ENCODE peak calls at places on chromosomes 13 and 19, in five cellular contexts. One of them, this sample, is unnamed.
A peak's percentile ranks its signal among the peaks of the same experiment; 100 is the strongest.

GRCh38 chr19:19271828-19272599 is 1.1 kb downstream of the TM6SF2 start:
- DNase-seq in A549: no peak
- DNase-seq in PC-9: no peak
- DNase-seq in Peyer's patch: no peak
- DNase-seq in mucosa of descending colon: no peak
- DNase-seq in this sample: peak; percentile 95

GRCh38 chr13:43751624-43752023 is 35.1 kb downstream of the ENOX1 start:
- DNase-seq in mucosa of descending colon: no peak
- DNase-seq in Peyer's patch: no peak
- DNase-seq in A549: no peak
- DNase-seq in PC-9: no peak
- DNase-seq in this sample: no peak

GRCh38 chr19:46753420-46754155 is 7.3 kb upstream of the STRN4 start:
- DNase-seq in Peyer's patch: peak; percentile 67
- DNase-seq in mucosa of descending colon: peak; percentile 81
- DNase-seq in PC-9: peak; percentile 48
- DNase-seq in A549: peak; percentile 79
- DNase-seq in this sample: peak; percentile 65

GRCh38 chr13:27797228-27797624 is 4.9 kb downstream of the GSX1 start:
- DNase-seq in mucosa of descending colon: no peak
- DNase-seq in A549: peak; percentile 7
- DNase-seq in PC-9: no peak
- DNase-seq in Peyer's patch: no peak
- DNase-seq in this sample: peak; percentile 33

GRCh38 chr19:48510421-48511268 is 990 bp downstream of the LMTK3 start:
- DNase-seq in A549: no peak
- DNase-seq in Peyer's patch: peak; percentile 74
- DNase-seq in PC-9: peak; percentile 54
- DNase-seq in mucosa of descending colon: peak; percentile 75
- DNase-seq in this sample: peak; percentile 55

GRCh38 chr19:1984360-1984759 is 31.2 kb downstream of the BTBD2 start:
- DNase-seq in PC-9: no peak
- DNase-seq in mucosa of descending colon: no peak
- DNase-seq in A549: no peak
- DNase-seq in Peyer's patch: no peak
- DNase-seq in this sample: no peak

GRCh38 chr19:51539821-51540366 is 8.4 kb upstream of the SIGLEC6 start:
- DNase-seq in Peyer's patch: no peak
- DNase-seq in PC-9: no peak
- DNase-seq in A549: no peak
- DNase-seq in mucosa of descending colon: no peak
- DNase-seq in this sample: no peak

GRCh38 chr13:25192489-25192888 is 20.4 kb upstream of the AMER2 start:
- DNase-seq in mucosa of descending colon: no peak
- DNase-seq in PC-9: no peak
- DNase-seq in Peyer's patch: no peak
- DNase-seq in A549: no peak
- DNase-seq in this sample: no peak

GRCh38 chr19:22600690-22601648 is 33.2 kb upstream of the ZNF492 start:
- DNase-seq in PC-9: no peak
- DNase-seq in mucosa of descending colon: no peak
- DNase-seq in Peyer's patch: no peak
- DNase-seq in A549: no peak
- DNase-seq in this sample: no peak

GRCh38 chr19:22595422-22595821 is 38.7 kb upstream of the ZNF492 start:
- DNase-seq in mucosa of descending colon: no peak
- DNase-seq in Peyer's patch: no peak
- DNase-seq in A549: no peak
- DNase-seq in PC-9: no peak
- DNase-seq in this sample: no peak

GRCh38 chr19:22595918-22596341 is 38.2 kb upstream of the ZNF492 start:
- DNase-seq in mucosa of descending colon: no peak
- DNase-seq in Peyer's patch: no peak
- DNase-seq in PC-9: no peak
- DNase-seq in A549: no peak
- DNase-seq in this sample: no peak
- H3K9me3 ChIP-seq in mucosa of descending colon: peaks cover 60% of the 10 kb centered on the region
- H3K9me3 ChIP-seq in Peyer's patch: no peaks in the 10 kb centered on the region
- H3K9me3 ChIP-seq in PC-9: no peaks in the 10 kb centered on the region
- H3K9me3 ChIP-seq in A549: peaks cover 31% of the 10 kb centered on the region
- H3K9me3 ChIP-seq in this sample: peaks cover 11% of the 10 kb centered on the region

GRCh38 chr19:56831279-56831678 is 9.2 kb downstream of the PEG3 start:
- DNase-seq in mucosa of descending colon: no peak
- DNase-seq in Peyer's patch: no peak
- DNase-seq in A549: no peak
- DNase-seq in PC-9: no peak
- DNase-seq in this sample: no peak

GRCh38 chr19:56829586-56829985 is 10.9 kb downstream of the PEG3 start:
- DNase-seq in mucosa of descending colon: no peak
- DNase-seq in PC-9: no peak
- DNase-seq in A549: no peak
- DNase-seq in Peyer's patch: no peak
- DNase-seq in this sample: no peak

GRCh38 chr19:56834564-56835375 is 5.8 kb downstream of the PEG3 start:
- DNase-seq in PC-9: no peak
- DNase-seq in A549: no peak
- DNase-seq in mucosa of descending colon: no peak
- DNase-seq in Peyer's patch: no peak
- DNase-seq in this sample: no peak

GRCh38 chr19:56836059-56836458 is 4.5 kb downstream of the PEG3 start:
- DNase-seq in PC-9: no peak
- DNase-seq in A549: no peak
- DNase-seq in mucosa of descending colon: no peak
- DNase-seq in Peyer's patch: no peak
- DNase-seq in this sample: no peak

DNA sequence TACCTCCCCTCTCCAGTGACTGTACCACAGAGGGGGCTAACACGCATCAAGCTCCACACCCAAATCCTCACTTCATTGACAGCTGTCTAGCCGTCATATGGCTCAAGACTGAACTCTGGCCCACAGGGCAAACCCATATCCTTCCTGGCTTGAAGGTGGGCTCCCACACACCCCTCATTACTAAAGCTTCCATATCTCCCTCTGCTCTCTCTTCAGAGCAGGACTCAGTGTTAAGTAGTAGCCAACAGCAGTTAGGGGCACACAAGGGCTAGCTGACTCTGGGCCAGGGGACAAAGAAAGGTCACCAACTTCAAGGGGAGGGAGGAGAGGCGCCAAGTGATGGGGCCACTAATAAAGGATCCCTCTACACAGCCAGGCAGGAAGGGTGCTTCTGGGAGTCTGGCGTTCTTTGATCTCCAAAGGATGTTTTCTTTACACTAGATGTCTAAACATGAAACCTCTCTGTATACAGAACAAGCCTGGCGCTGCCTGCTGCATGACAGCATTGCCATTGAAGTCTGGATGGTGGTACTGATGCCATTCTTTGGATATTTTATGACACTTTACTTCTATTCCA is 8.1 kb downstream of the PEG3 start:
- DNase-seq in Peyer's patch: no peak
- DNase-seq in PC-9: no peak
- DNase-seq in mucosa of descending colon: no peak
- DNase-seq in A549: no peak
- DNase-seq in this sample: no peak
- H3K9me3 ChIP-seq in Peyer's patch: no peaks in the 10 kb centered on the region
- H3K9me3 ChIP-seq in PC-9: no peaks in the 10 kb centered on the region
- H3K9me3 ChIP-seq in mucosa of descending colon: peaks cover 63% of the 10 kb centered on the region
- H3K9me3 ChIP-seq in A549: peaks cover 53% of the 10 kb centered on the region
- H3K9me3 ChIP-seq in this sample: no peaks in the 10 kb centered on the region

GRCh38 chr19:8724276-8724675 is 2.8 kb downstream of the OR2Z1 start:
- DNase-seq in Peyer's patch: no peak
- DNase-seq in mucosa of descending colon: no peak
- DNase-seq in PC-9: no peak
- DNase-seq in A549: no peak
- DNase-seq in this sample: no peak
- H3K9me3 ChIP-seq in Peyer's patch: no peaks in the 10 kb centered on the region
- H3K9me3 ChIP-seq in mucosa of descending colon: no peaks in the 10 kb centered on the region
- H3K9me3 ChIP-seq in PC-9: no peaks in the 10 kb centered on the region
- H3K9me3 ChIP-seq in A549: no peaks in the 10 kb centered on the region
- H3K9me3 ChIP-seq in this sample: no peaks in the 10 kb centered on the region

GRCh38 chr19:14719162-14719561 is 29.3 kb downstream of the ZNF333 start:
- DNase-seq in PC-9: no peak
- DNase-seq in A549: no peak
- DNase-seq in mucosa of descending colon: no peak
- DNase-seq in Peyer's patch: no peak
- DNase-seq in this sample: no peak

GRCh38 chr19:14715841-14716240 is 26.0 kb downstream of the ZNF333 start:
- DNase-seq in A549: no peak
- DNase-seq in PC-9: no peak
- DNase-seq in Peyer's patch: no peak
- DNase-seq in mucosa of descending colon: no peak
- DNase-seq in this sample: peak; percentile 1

GRCh38 chr19:14722127-14722526 is 32.3 kb downstream of the ZNF333 start:
- DNase-seq in mucosa of descending colon: no peak
- DNase-seq in PC-9: no peak
- DNase-seq in A549: no peak
- DNase-seq in Peyer's patch: no peak
- DNase-seq in this sample: no peak

GRCh38 chr19:14718522-14719113 is 28.8 kb downstream of the ZNF333 start:
- DNase-seq in Peyer's patch: no peak
- DNase-seq in PC-9: no peak
- DNase-seq in A549: no peak
- DNase-seq in mucosa of descending colon: no peak
- DNase-seq in this sample: no peak
- H3K9me3 ChIP-seq in Peyer's patch: no peaks in the 10 kb centered on the region
- H3K9me3 ChIP-seq in PC-9: peaks cover 45% of the 10 kb centered on the region
- H3K9me3 ChIP-seq in A549: peaks cover 61% of the 10 kb centered on the region
- H3K9me3 ChIP-seq in mucosa of descending colon: peaks cover 92% of the 10 kb centered on the region
- H3K9me3 ChIP-seq in this sample: peaks cover 11% of the 10 kb centered on the region

DNA sequence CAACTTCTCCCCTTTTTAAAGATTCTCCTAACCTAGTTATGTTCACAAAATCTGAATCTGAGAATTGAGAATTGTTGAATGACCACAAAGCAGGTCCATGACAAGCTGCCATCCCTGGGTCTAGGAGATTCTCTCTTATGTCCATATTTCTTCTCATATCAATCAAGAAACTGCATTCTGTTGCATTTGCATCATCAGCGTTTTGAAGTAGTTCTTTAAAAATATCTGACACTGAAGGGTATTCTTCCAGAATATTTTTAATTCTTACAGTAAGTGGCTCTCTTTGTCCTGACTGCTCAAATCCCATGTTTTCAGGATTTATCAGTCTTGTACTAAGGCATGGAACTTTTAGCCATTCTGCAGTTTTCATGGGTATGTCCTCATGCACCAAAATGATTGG is 94.3 kb downstream of the SACS start:
- DNase-seq in Peyer's patch: no peak
- DNase-seq in mucosa of descending colon: no peak
- DNase-seq in A549: no peak
- DNase-seq in PC-9: no peak
- DNase-seq in this sample: no peak
- H3K9me3 ChIP-seq in Peyer's patch: no peaks in the 10 kb centered on the region
- H3K9me3 ChIP-seq in mucosa of descending colon: peaks cover 24% of the 10 kb centered on the region
- H3K9me3 ChIP-seq in A549: peaks cover 29% of the 10 kb centered on the region
- H3K9me3 ChIP-seq in PC-9: peaks cover 15% of the 10 kb centered on the region
- H3K9me3 ChIP-seq in this sample: no peaks in the 10 kb centered on the region

DNA sequence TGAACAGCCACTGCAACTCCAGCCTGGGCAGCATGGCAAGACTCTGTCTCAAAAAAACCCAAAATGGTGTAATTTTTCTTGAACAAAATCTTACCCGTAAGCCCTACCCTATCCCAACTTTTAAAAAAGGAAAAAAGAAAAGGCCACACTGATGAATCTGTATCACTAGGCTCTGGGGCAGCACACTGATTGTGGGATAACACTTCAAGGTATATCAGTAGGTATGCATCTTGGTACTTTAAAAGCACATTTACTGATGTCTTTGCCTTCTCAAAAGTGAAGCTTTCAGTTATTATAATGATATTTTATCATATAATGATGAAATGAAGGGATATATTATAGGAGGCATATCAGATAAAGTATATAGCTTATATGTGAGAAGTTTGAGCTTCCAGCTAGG is 24.3 kb downstream of the ZNF112 start:
- DNase-seq in mucosa of descending colon: no peak
- DNase-seq in PC-9: no peak
- DNase-seq in Peyer's patch: no peak
- DNase-seq in A549: no peak
- DNase-seq in this sample: no peak
- H3K9me3 ChIP-seq in mucosa of descending colon: peaks cover 96% of the 10 kb centered on the region
- H3K9me3 ChIP-seq in PC-9: peaks cover 58% of the 10 kb centered on the region
- H3K9me3 ChIP-seq in Peyer's patch: no peaks in the 10 kb centered on the region
- H3K9me3 ChIP-seq in A549: peaks cover 94% of the 10 kb centered on the region
- H3K9me3 ChIP-seq in this sample: peaks cover 4% of the 10 kb centered on the region

GRCh38 chr19:6652214-6653094 is 17.5 kb downstream of the TNFSF14 start:
- DNase-seq in Peyer's patch: no peak
- DNase-seq in PC-9: no peak
- DNase-seq in A549: no peak
- DNase-seq in mucosa of descending colon: no peak
- DNase-seq in this sample: no peak
- H3K9me3 ChIP-seq in Peyer's patch: no peaks in the 10 kb centered on the region
- H3K9me3 ChIP-seq in PC-9: no peaks in the 10 kb centered on the region
- H3K9me3 ChIP-seq in A549: peaks cover 3% of the 10 kb centered on the region
- H3K9me3 ChIP-seq in mucosa of descending colon: no peaks in the 10 kb centered on the region
- H3K9me3 ChIP-seq in this sample: no peaks in the 10 kb centered on the region

GRCh38 chr13:18233783-18234299 is 947.8 kb downstream of the TUBA3C start:
- DNase-seq in mucosa of descending colon: no peak
- DNase-seq in PC-9: no peak
- DNase-seq in A549: no peak
- DNase-seq in Peyer's patch: no peak
- DNase-seq in this sample: no peak
- H3K9me3 ChIP-seq in mucosa of descending colon: peaks cover 67% of the 10 kb centered on the region
- H3K9me3 ChIP-seq in PC-9: no peaks in the 10 kb centered on the region
- H3K9me3 ChIP-seq in A549: no peaks in the 10 kb centered on the region
- H3K9me3 ChIP-seq in Peyer's patch: no peaks in the 10 kb centered on the region
- H3K9me3 ChIP-seq in this sample: peaks cover 6% of the 10 kb centered on the region

DNA sequence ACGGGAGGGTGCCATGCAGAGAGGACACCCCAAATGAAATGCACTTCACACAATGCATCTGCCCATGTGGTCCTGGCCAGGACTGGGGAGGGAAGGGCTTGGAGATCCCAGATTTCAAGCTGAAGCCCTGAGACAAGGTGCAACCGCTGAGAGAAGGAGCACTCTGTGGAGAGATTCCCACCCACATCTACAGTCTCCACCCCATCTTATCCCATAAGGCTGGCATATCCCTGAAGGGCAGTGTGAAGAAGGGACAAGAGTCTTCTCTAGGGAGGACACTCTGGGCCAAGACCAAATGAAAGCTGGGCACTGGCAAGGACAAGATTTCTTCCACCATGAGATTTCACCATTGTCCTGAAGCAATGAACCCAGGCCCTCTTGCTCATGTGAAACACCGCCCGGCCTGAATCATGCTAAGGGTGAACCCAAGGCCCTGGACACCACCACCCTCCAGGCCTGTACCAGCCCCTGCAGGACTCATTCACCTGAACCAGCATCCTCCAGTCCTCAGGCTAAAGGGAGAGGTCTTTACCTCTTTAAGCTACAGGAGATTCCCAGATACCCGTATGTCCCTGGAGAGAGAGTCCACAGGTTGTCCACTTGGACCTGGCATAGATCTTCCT is 20.5 kb downstream of the CEACAM4 start:
- DNase-seq in mucosa of descending colon: no peak
- DNase-seq in A549: no peak
- DNase-seq in Peyer's patch: peak; percentile 8
- DNase-seq in PC-9: no peak
- DNase-seq in this sample: no peak
- H3K9me3 ChIP-seq in mucosa of descending colon: no peaks in the 10 kb centered on the region
- H3K9me3 ChIP-seq in A549: no peaks in the 10 kb centered on the region
- H3K9me3 ChIP-seq in Peyer's patch: no peaks in the 10 kb centered on the region
- H3K9me3 ChIP-seq in PC-9: no peaks in the 10 kb centered on the region
- H3K9me3 ChIP-seq in this sample: no peaks in the 10 kb centered on the region